ENCODE peak calls at places on chromosomes 4 and X, in seven cellular contexts. One of them, this sample, is unnamed.

GRCh38 chr4:108991929-108992328 is 229.1 kb upstream of the ETNPPL start:
- DNase-seq in GM23248: peak; percentile 70
- DNase-seq in AG04450: peak; percentile 24
- DNase-seq in CD4-positive, alpha-beta memory T cell: no peak
- DNase-seq in astrocyte: peak; percentile 83
- DNase-seq in CD8-positive, alpha-beta T cell: no peak
- DNase-seq in mesenchymal stem cell: peak; percentile 82
- DNase-seq in this sample: peak; percentile 43

GRCh38 chr4:1644906-1645657 is 39.0 kb downstream of the FAM53A start:
- DNase-seq in GM23248: peak; percentile 50
- DNase-seq in AG04450: no peak
- DNase-seq in CD4-positive, alpha-beta memory T cell: no peak
- DNase-seq in astrocyte: peak; percentile 18
- DNase-seq in CD8-positive, alpha-beta T cell: no peak
- DNase-seq in mesenchymal stem cell: peak; percentile 1
- DNase-seq in this sample: peak; percentile 7

GRCh38 chrX:121581885-121582284 is 534.5 kb downstream of the GLUD2 start:
- DNase-seq in GM23248: no peak
- DNase-seq in AG04450: no peak
- DNase-seq in CD4-positive, alpha-beta memory T cell: no peak
- DNase-seq in astrocyte: no peak
- DNase-seq in CD8-positive, alpha-beta T cell: no peak
- DNase-seq in mesenchymal stem cell: no peak
- DNase-seq in this sample: no peak

GRCh38 chrX:106378616-106379015 is 210.5 kb downstream of the PWWP3B start:
- DNase-seq in GM23248: no peak
- DNase-seq in AG04450: no peak
- DNase-seq in CD4-positive, alpha-beta memory T cell: peak; percentile 15
- DNase-seq in astrocyte: no peak
- DNase-seq in CD8-positive, alpha-beta T cell: no peak
- DNase-seq in mesenchymal stem cell: no peak
- DNase-seq in this sample: no peak

GRCh38 chr4:10260777-10261176 is 144.2 kb upstream of the WDR1 start:
- DNase-seq in GM23248: peak; percentile 25
- DNase-seq in AG04450: no peak
- DNase-seq in CD4-positive, alpha-beta memory T cell: no peak
- DNase-seq in astrocyte: no peak
- DNase-seq in CD8-positive, alpha-beta T cell: no peak
- DNase-seq in mesenchymal stem cell: no peak
- DNase-seq in this sample: no peak

GRCh38 chr4:45530498-45530897 is 593.4 kb downstream of the GABRG1 start:
- DNase-seq in GM23248: no peak
- DNase-seq in AG04450: no peak
- DNase-seq in CD4-positive, alpha-beta memory T cell: no peak
- DNase-seq in astrocyte: no peak
- DNase-seq in CD8-positive, alpha-beta T cell: no peak
- DNase-seq in mesenchymal stem cell: no peak
- DNase-seq in this sample: no peak

GRCh38 chr4:110663738-110664444 is 41.0 kb upstream of the PITX2 start:
- DNase-seq in GM23248: peak; percentile 81
- DNase-seq in AG04450: no peak
- DNase-seq in CD4-positive, alpha-beta memory T cell: no peak
- DNase-seq in astrocyte: peak; percentile 69
- DNase-seq in CD8-positive, alpha-beta T cell: no peak
- DNase-seq in mesenchymal stem cell: peak; percentile 63
- DNase-seq in this sample: no peak

GRCh38 chrX:89124985-89125384 is 378.0 kb downstream of the CPXCR1 start:
- DNase-seq in GM23248: no peak
- DNase-seq in AG04450: no peak
- DNase-seq in CD4-positive, alpha-beta memory T cell: no peak
- DNase-seq in astrocyte: no peak
- DNase-seq in CD8-positive, alpha-beta T cell: no peak
- DNase-seq in mesenchymal stem cell: no peak
- DNase-seq in this sample: no peak

GRCh38 chrX:19174401-19175025 is 52.2 kb upstream of the ADGRG2 start:
- DNase-seq in GM23248: peak; percentile 69
- DNase-seq in AG04450: no peak
- DNase-seq in CD4-positive, alpha-beta memory T cell: no peak
- DNase-seq in astrocyte: peak; percentile 52
- DNase-seq in CD8-positive, alpha-beta T cell: no peak
- DNase-seq in mesenchymal stem cell: peak; percentile 7
- DNase-seq in this sample: peak; percentile 46

GRCh38 chrX:9988762-9989161 is 21.6 kb downstream of the CLDN34 start:
- DNase-seq in GM23248: peak; percentile 28
- DNase-seq in AG04450: no peak
- DNase-seq in CD4-positive, alpha-beta memory T cell: no peak
- DNase-seq in astrocyte: no peak
- DNase-seq in CD8-positive, alpha-beta T cell: no peak
- DNase-seq in mesenchymal stem cell: no peak
- DNase-seq in this sample: no peak

GRCh38 chr4:158195297-158195696 is 15.0 kb upstream of the TMEM144 start:
- DNase-seq in GM23248: peak; percentile 15
- DNase-seq in AG04450: no peak
- DNase-seq in CD4-positive, alpha-beta memory T cell: no peak
- DNase-seq in astrocyte: no peak
- DNase-seq in CD8-positive, alpha-beta T cell: no peak
- DNase-seq in mesenchymal stem cell: no peak
- DNase-seq in this sample: no peak

GRCh38 chr4:42151568-42152506 is 618 bp downstream of the BEND4 start:
- DNase-seq in GM23248: peak; percentile 13
- DNase-seq in AG04450: no peak
- DNase-seq in CD4-positive, alpha-beta memory T cell: no peak
- DNase-seq in astrocyte: no peak
- DNase-seq in CD8-positive, alpha-beta T cell: peak; percentile 56
- DNase-seq in mesenchymal stem cell: no peak
- DNase-seq in this sample: no peak

GRCh38 chr4:1938027-1938426 is 66.8 kb downstream of the NSD2 start:
- DNase-seq in GM23248: peak; percentile 8
- DNase-seq in AG04450: no peak
- DNase-seq in CD4-positive, alpha-beta memory T cell: no peak
- DNase-seq in astrocyte: no peak
- DNase-seq in CD8-positive, alpha-beta T cell: no peak
- DNase-seq in mesenchymal stem cell: no peak
- DNase-seq in this sample: no peak

GRCh38 chrX:147838465-147839131 is 73.1 kb upstream of the FMR1 start:
- DNase-seq in GM23248: peak; percentile 21
- DNase-seq in AG04450: no peak
- DNase-seq in CD4-positive, alpha-beta memory T cell: no peak
- DNase-seq in astrocyte: no peak
- DNase-seq in CD8-positive, alpha-beta T cell: no peak
- DNase-seq in mesenchymal stem cell: no peak
- DNase-seq in this sample: no peak

GRCh38 chr4:19678763-19679162 is 572.9 kb upstream of the SLIT2 start:
- DNase-seq in GM23248: peak; percentile 69
- DNase-seq in AG04450: peak; percentile 77
- DNase-seq in CD4-positive, alpha-beta memory T cell: no peak
- DNase-seq in astrocyte: peak; percentile 96
- DNase-seq in CD8-positive, alpha-beta T cell: no peak
- DNase-seq in mesenchymal stem cell: peak; percentile 41
- DNase-seq in this sample: peak; percentile 49

GRCh38 chr4:153483432-153484418 is 17.6 kb downstream of the TMEM131L start:
- DNase-seq in GM23248: no peak
- DNase-seq in AG04450: no peak
- DNase-seq in CD4-positive, alpha-beta memory T cell: no peak
- DNase-seq in astrocyte: no peak
- DNase-seq in CD8-positive, alpha-beta T cell: no peak
- DNase-seq in mesenchymal stem cell: no peak
- DNase-seq in this sample: no peak

GRCh38 chrX:149570668-149571067 is 16.6 kb downstream of the MAGEA9B start:
- DNase-seq in GM23248: peak; percentile 74
- DNase-seq in AG04450: peak; percentile 37
- DNase-seq in CD4-positive, alpha-beta memory T cell: no peak
- DNase-seq in astrocyte: peak; percentile 33
- DNase-seq in CD8-positive, alpha-beta T cell: no peak
- DNase-seq in mesenchymal stem cell: peak; percentile 87
- DNase-seq in this sample: peak; percentile 21

GRCh38 chr4:2792711-2793577 is at the start of gene SH3BP2:
- DNase-seq in GM23248: peak; percentile 88
- DNase-seq in AG04450: no peak
- DNase-seq in CD4-positive, alpha-beta memory T cell: peak; percentile 41
- DNase-seq in astrocyte: no peak
- DNase-seq in CD8-positive, alpha-beta T cell: peak; percentile 67
- DNase-seq in mesenchymal stem cell: peak; percentile 72
- DNase-seq in this sample: no peak

GRCh38 chrX:134895785-134896184 is 95.0 kb upstream of the SMIM10 start:
- DNase-seq in GM23248: no peak
- DNase-seq in AG04450: no peak
- DNase-seq in CD4-positive, alpha-beta memory T cell: no peak
- DNase-seq in astrocyte: no peak
- DNase-seq in CD8-positive, alpha-beta T cell: no peak
- DNase-seq in mesenchymal stem cell: no peak
- DNase-seq in this sample: no peak

DNA sequence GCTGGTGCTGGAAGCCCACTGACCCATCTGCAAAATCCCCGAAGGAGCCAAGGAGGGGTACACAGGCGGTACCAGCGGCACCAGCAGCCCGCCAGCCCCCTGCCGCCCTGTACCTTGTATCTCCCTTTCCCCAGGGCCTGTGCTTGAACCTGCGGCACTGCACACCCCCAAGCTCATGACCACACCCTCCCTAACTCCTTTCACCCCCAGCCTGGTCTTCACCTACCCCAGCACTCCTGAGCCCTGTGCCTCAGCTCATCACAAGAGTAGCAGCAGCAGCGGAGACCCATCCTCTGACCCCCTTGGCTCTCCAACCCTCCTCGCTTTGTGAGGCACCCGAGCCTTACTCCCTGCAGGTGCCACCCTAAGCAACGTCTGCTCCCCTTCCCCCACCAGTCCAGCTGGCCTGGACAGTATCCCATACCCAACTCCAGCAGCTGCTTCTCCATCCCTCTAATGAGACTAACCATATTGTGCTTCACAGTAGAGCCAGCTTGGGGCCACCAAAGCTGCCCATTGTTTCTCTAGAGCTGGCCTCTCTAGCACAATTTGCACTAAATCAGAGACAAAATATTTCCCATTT is 94.9 kb downstream of the LARP1B start:
- DNase-seq in GM23248: no peak
- DNase-seq in AG04450: no peak
- DNase-seq in CD4-positive, alpha-beta memory T cell: no peak
- DNase-seq in astrocyte: no peak
- DNase-seq in CD8-positive, alpha-beta T cell: no peak
- DNase-seq in mesenchymal stem cell: no peak
- DNase-seq in this sample: no peak
- H3K27me3 ChIP-seq in GM23248: no peaks in the 10 kb centered on the region
- H3K27me3 ChIP-seq in AG04450: no peaks in the 10 kb centered on the region
- H3K27me3 ChIP-seq in CD4-positive, alpha-beta memory T cell: no peaks in the 10 kb centered on the region
- H3K27me3 ChIP-seq in astrocyte: no peaks in the 10 kb centered on the region
- H3K27me3 ChIP-seq in CD8-positive, alpha-beta T cell: no peaks in the 10 kb centered on the region
- H3K27me3 ChIP-seq in mesenchymal stem cell: no peaks in the 10 kb centered on the region
- H3K27me3 ChIP-seq in this sample: no peaks in the 10 kb centered on the region

GRCh38 chr4:4914965-4915845 is 55.7 kb downstream of the MSX1 start:
- DNase-seq in GM23248: no peak
- DNase-seq in AG04450: no peak
- DNase-seq in CD4-positive, alpha-beta memory T cell: no peak
- DNase-seq in astrocyte: no peak
- DNase-seq in CD8-positive, alpha-beta T cell: no peak
- DNase-seq in mesenchymal stem cell: no peak
- DNase-seq in this sample: no peak

GRCh38 chr4:4912155-4912554 is 52.7 kb downstream of the MSX1 start:
- DNase-seq in GM23248: peak; percentile 41
- DNase-seq in AG04450: no peak
- DNase-seq in CD4-positive, alpha-beta memory T cell: no peak
- DNase-seq in astrocyte: no peak
- DNase-seq in CD8-positive, alpha-beta T cell: peak; percentile 27
- DNase-seq in mesenchymal stem cell: no peak
- DNase-seq in this sample: no peak

GRCh38 chr4:4914059-4914820 is 54.8 kb downstream of the MSX1 start:
- DNase-seq in GM23248: peak; percentile 85
- DNase-seq in AG04450: no peak
- DNase-seq in CD4-positive, alpha-beta memory T cell: no peak
- DNase-seq in astrocyte: peak; percentile 11
- DNase-seq in CD8-positive, alpha-beta T cell: no peak
- DNase-seq in mesenchymal stem cell: no peak
- DNase-seq in this sample: peak; percentile 0

GRCh38 chr4:4913628-4914027 is 54.2 kb downstream of the MSX1 start:
- DNase-seq in GM23248: no peak
- DNase-seq in AG04450: no peak
- DNase-seq in CD4-positive, alpha-beta memory T cell: no peak
- DNase-seq in astrocyte: no peak
- DNase-seq in CD8-positive, alpha-beta T cell: no peak
- DNase-seq in mesenchymal stem cell: no peak
- DNase-seq in this sample: no peak

DNA sequence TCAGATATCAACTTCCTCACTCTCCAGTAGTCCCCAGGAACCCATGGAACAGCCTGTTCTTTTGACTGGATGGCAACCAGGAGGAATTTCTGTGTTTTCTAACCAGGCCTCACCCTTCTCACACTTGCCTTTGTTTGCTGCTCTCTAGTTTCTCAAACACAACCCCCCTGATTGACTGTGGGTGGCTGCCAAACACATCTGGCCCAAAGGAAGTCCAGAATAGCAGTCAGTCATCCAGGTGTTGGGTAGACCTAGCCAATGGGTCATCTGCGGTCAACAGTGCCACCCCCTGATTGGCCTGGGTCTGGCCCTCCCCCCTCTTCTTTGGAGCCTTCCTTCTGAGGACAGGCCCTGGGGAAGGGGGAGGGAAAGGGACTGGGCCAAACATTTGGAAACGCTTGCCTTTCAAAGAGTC is 53.7 kb downstream of the MSX1 start:
- DNase-seq in GM23248: no peak
- DNase-seq in AG04450: no peak
- DNase-seq in CD4-positive, alpha-beta memory T cell: no peak
- DNase-seq in astrocyte: no peak
- DNase-seq in CD8-positive, alpha-beta T cell: no peak
- DNase-seq in mesenchymal stem cell: no peak
- DNase-seq in this sample: no peak
- H3K27ac ChIP-seq in GM23248: no peak overlapping the region
- H3K27ac ChIP-seq in AG04450: no peak overlapping the region
- H3K27ac ChIP-seq in CD4-positive, alpha-beta memory T cell: no peak overlapping the region
- H3K27ac ChIP-seq in astrocyte: no peak overlapping the region
- H3K27ac ChIP-seq in CD8-positive, alpha-beta T cell: no peak overlapping the region
- H3K27ac ChIP-seq in mesenchymal stem cell: no peak overlapping the region
- H3K27ac ChIP-seq in this sample: no peak overlapping the region

GRCh38 chr4:105560488-105560887 is 8.1 kb downstream of the ARHGEF38 start:
- DNase-seq in GM23248: peak; percentile 1
- DNase-seq in AG04450: no peak
- DNase-seq in CD4-positive, alpha-beta memory T cell: no peak
- DNase-seq in astrocyte: peak; percentile 1
- DNase-seq in CD8-positive, alpha-beta T cell: no peak
- DNase-seq in mesenchymal stem cell: peak; percentile 2
- DNase-seq in this sample: no peak
- H3K27me3 ChIP-seq in GM23248: no peaks in the 10 kb centered on the region
- H3K27me3 ChIP-seq in AG04450: no peaks in the 10 kb centered on the region
- H3K27me3 ChIP-seq in CD4-positive, alpha-beta memory T cell: no peaks in the 10 kb centered on the region
- H3K27me3 ChIP-seq in astrocyte: no peaks in the 10 kb centered on the region
- H3K27me3 ChIP-seq in CD8-positive, alpha-beta T cell: no peaks in the 10 kb centered on the region
- H3K27me3 ChIP-seq in mesenchymal stem cell: no peaks in the 10 kb centered on the region
- H3K27me3 ChIP-seq in this sample: no peaks in the 10 kb centered on the region

GRCh38 chr4:95410387-95411005 is 138.3 kb downstream of the UNC5C start:
- DNase-seq in GM23248: no peak
- DNase-seq in AG04450: no peak
- DNase-seq in CD4-positive, alpha-beta memory T cell: no peak
- DNase-seq in astrocyte: no peak
- DNase-seq in CD8-positive, alpha-beta T cell: no peak
- DNase-seq in mesenchymal stem cell: no peak
- DNase-seq in this sample: no peak

GRCh38 chr4:95409750-95410149 is 139.0 kb downstream of the UNC5C start:
- DNase-seq in GM23248: no peak
- DNase-seq in AG04450: no peak
- DNase-seq in CD4-positive, alpha-beta memory T cell: no peak
- DNase-seq in astrocyte: no peak
- DNase-seq in CD8-positive, alpha-beta T cell: no peak
- DNase-seq in mesenchymal stem cell: no peak
- DNase-seq in this sample: no peak

GRCh38 chr4:95417531-95417930 is 131.2 kb downstream of the UNC5C start:
- DNase-seq in GM23248: no peak
- DNase-seq in AG04450: no peak
- DNase-seq in CD4-positive, alpha-beta memory T cell: no peak
- DNase-seq in astrocyte: no peak
- DNase-seq in CD8-positive, alpha-beta T cell: no peak
- DNase-seq in mesenchymal stem cell: no peak
- DNase-seq in this sample: no peak

GRCh38 chr4:95415346-95415771 is 133.4 kb downstream of the UNC5C start:
- DNase-seq in GM23248: no peak
- DNase-seq in AG04450: no peak
- DNase-seq in CD4-positive, alpha-beta memory T cell: no peak
- DNase-seq in astrocyte: peak; percentile 44
- DNase-seq in CD8-positive, alpha-beta T cell: no peak
- DNase-seq in mesenchymal stem cell: peak; percentile 74
- DNase-seq in this sample: peak; percentile 4
- H3K27ac ChIP-seq in GM23248: no peak overlapping the region
- H3K27ac ChIP-seq in AG04450: no peak overlapping the region
- H3K27ac ChIP-seq in CD4-positive, alpha-beta memory T cell: no peak overlapping the region
- H3K27ac ChIP-seq in astrocyte: no peak overlapping the region
- H3K27ac ChIP-seq in CD8-positive, alpha-beta T cell: no peak overlapping the region
- H3K27ac ChIP-seq in mesenchymal stem cell: no peak overlapping the region
- H3K27ac ChIP-seq in this sample: no peak overlapping the region